ENCODE peak calls at places on chromosomes 13 and 19, in six cellular contexts. K is suprapubic skin, B is K562, G is spleen, T is transverse colon, A is esophagus muscularis mucosa. M is an unnamed sample.

GRCh38 chr13:90591260-90591926 is 756.1 kb upstream of the MIR17HG start:
- DNase-seq in K (no peak), T (no peak), B (no peak), A (no peak), G (no peak), M (no peak)

GRCh38 chr19:48873476-48874308 is 1.5 kb downstream of the PPP1R15A start:
- DNase-seq in G (no peak), A (no peak), T (no peak), B (peak; percentile 90), K (peak; percentile 65), M (no peak)

GRCh38 chr13:39100996-39101751 is 62.9 kb downstream of the NHLRC3 start:
- DNase-seq in K (no peak), G (no peak), B (no peak), T (no peak), A (no peak), M (no peak)

GRCh38 chr13:31749929-31750328 is 10.6 kb downstream of the RXFP2 start:
- DNase-seq in B (no peak), T (no peak), G (no peak), A (no peak), K (no peak), M (no peak)

GRCh38 chr13:51564671-51565070 is 19.6 kb upstream of the WDFY2 start:
- DNase-seq in B (no peak), K (no peak), A (no peak), T (no peak), G (no peak), M (no peak)

GRCh38 chr13:34179481-34179880 is 361.5 kb downstream of the RFC3 start:
- DNase-seq in T (no peak), B (no peak), A (no peak), G (no peak), K (no peak), M (no peak)

GRCh38 chr13:94708031-94708571 is 4.2 kb downstream of the SOX21 start:
- DNase-seq in T (no peak), G (no peak), B (no peak), K (no peak), A (no peak), M (no peak)

GRCh38 chr19:33125929-33126388 is 6.0 kb upstream of the WDR88 start:
- DNase-seq in T (peak; percentile 46), B (peak; percentile 71), K (no peak), G (peak; percentile 82), A (no peak), M (peak; percentile 54)

GRCh38 chr13:76512676-76513277 is 373.4 kb downstream of the KCTD12 start:
- DNase-seq in K (no peak), B (no peak), A (no peak), T (no peak), G (no peak), M (no peak)

GRCh38 chr13:24008679-24009078 is 111.4 kb upstream of the C1QTNF9B start:
- DNase-seq in G (no peak), B (no peak), T (no peak), K (no peak), A (no peak), M (no peak)

GRCh38 chr19:47446534-47447469 is 24.9 kb downstream of the SLC8A2 start:
- DNase-seq in K (no peak), A (no peak), B (peak; percentile 84), T (peak; percentile 32), G (no peak), M (peak; percentile 27)

GRCh38 chr13:86002921-86003488 is 203.8 kb upstream of the SLITRK6 start:
- DNase-seq in K (no peak), B (no peak), T (no peak), A (no peak), G (no peak), M (no peak)

GRCh38 chr13:46211116-46211515 is 612 bp upstream of the LRRC63 start:
- DNase-seq in A (no peak), T (no peak), G (no peak), B (peak; percentile 25), K (no peak), M (no peak)

DNA sequence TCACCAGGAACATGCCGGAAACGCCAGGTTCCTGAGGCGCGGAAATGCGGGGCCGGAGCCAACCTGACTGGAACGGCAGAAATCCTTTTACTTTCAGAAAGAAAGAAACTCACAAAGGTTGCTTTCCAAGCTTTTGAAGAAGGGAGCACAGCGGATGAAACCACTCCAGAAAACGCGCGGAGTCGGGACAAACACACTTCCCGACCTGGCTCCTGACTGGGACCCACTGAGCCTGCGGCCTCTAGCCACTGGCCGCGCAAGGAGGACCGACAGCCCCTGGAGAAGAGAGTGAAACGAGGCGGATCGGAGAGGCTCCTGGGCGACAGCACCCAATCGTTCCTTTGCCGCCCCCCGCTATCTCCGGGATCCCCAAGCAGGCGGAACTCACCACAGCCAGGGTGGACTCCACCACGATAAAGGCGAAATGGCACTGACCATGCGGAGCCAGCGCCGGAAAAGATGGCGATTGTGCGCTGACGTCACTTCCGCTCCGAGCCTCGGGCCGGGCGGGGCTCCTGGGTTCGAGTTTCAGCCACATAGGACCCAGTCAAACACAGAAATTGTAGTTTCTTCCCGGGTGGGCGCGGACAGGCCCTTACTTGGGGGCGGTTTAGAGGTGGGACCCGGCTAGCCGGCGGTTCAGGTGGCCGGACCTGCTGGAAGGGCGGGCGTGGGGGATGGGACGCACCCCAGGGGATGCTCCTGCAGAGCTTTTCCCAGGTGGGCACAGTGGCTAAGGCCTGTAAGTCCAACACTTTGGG is at the start of gene ZNF121:
- DNase-seq in G (peak; percentile 94), T (peak; percentile 88), A (peak; percentile 98), K (peak; percentile 90), B (peak; percentile 85), M (peak; percentile 85)
- TF ChIP-seq POLR2A in G (no peak), T (peak; percentile 49), A (peak; percentile 41), K (no peak), B (peak; percentile 96), M (no peak)

DNA sequence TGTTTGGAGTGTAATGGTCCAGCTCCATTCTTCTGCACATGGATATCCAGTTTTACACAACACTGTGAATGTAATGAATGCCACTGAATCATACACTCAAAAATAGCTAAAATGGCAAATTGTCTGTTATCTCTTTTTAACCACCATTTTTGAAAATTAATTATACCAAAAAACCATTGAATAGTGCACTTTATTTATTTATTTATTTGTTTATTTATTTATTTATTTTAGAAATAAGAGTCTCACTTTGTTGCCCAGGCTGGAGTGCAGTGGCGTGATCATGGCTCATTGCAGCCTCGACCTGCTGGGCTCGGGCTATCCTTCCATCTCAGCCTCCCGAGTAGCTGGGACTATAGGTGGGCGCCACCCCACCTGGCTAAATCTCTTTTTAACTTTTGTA is 7.3 kb upstream of the CEACAM19 start:
- DNase-seq in G (no peak), T (no peak), A (no peak), B (no peak), K (no peak), M (no peak)
- TF ChIP-seq POLR2AphosphoS5 in G (no peak), T (no peak), A (no peak), B (no peak), K (no peak), M (no peak)

GRCh38 chr19:1856698-1857603 is 6.4 kb downstream of the KLF16 start:
- DNase-seq in K (peak; percentile 93), B (peak; percentile 61), G (peak; percentile 97), T (peak; percentile 96), A (peak; percentile 96), M (peak; percentile 92)
- TF ChIP-seq POLR2A in K (no peak), B (peak; percentile 29), G (no peak), T (peak; percentile 92), A (no peak), M (no peak)

GRCh38 chr19:41189425-41190065 is 3.5 kb upstream of the CYP2S1 start:
- DNase-seq in A (no peak), K (no peak), B (no peak), G (no peak), T (no peak), M (no peak)

GRCh38 chr19:41193420-41194156 is 569 bp downstream of the CYP2S1 start:
- DNase-seq in A (no peak), B (peak; percentile 11), K (no peak), G (no peak), T (no peak), M (no peak)

GRCh38 chr19:41195675-41196497 is 2.9 kb downstream of the CYP2S1 start:
- DNase-seq in A (no peak), T (no peak), G (no peak), B (no peak), K (no peak), M (no peak)

GRCh38 chr19:41194157-41194552 is 1.1 kb downstream of the CYP2S1 start:
- DNase-seq in A (no peak), T (no peak), B (no peak), K (no peak), G (no peak), M (no peak)

GRCh38 chr19:41192574-41193419 is at the start of gene CYP2S1:
- DNase-seq in G (no peak), A (no peak), T (peak; percentile 75), K (no peak), B (peak; percentile 94), M (peak; percentile 72)
- TF ChIP-seq POLR2AphosphoS5 in G (no peak), A (no peak), T (peak; percentile 73), K (no peak), B (no peak), M (peak; percentile 40)

GRCh38 chr13:112601351-112601750 is 13.4 kb upstream of the TUBGCP3 start:
- DNase-seq in K (no peak), G (peak; percentile 43), T (no peak), B (no peak), A (no peak), M (no peak)

GRCh38 chr13:112606125-112607001 is 18.4 kb upstream of the TUBGCP3 start:
- DNase-seq in A (peak; percentile 93), K (peak; percentile 94), G (peak; percentile 98), T (peak; percentile 95), B (peak; percentile 90), M (peak; percentile 95)

GRCh38 chr13:112603641-112604220 is 15.8 kb upstream of the TUBGCP3 start:
- DNase-seq in B (no peak), G (no peak), A (no peak), K (no peak), T (no peak), M (no peak)

GRCh38 chr13:112608212-112608611 is 20.3 kb upstream of the TUBGCP3 start:
- DNase-seq in G (no peak), T (no peak), K (no peak), B (no peak), A (no peak), M (no peak)

GRCh38 chr13:112605531-112605990 is 17.6 kb upstream of the TUBGCP3 start:
- DNase-seq in A (peak; percentile 42), T (no peak), K (no peak), B (no peak), G (peak; percentile 68), M (no peak)
- TF ChIP-seq POLR2A in A (no peak), T (no peak), K (no peak), B (no peak), G (no peak), M (no peak)

DNA sequence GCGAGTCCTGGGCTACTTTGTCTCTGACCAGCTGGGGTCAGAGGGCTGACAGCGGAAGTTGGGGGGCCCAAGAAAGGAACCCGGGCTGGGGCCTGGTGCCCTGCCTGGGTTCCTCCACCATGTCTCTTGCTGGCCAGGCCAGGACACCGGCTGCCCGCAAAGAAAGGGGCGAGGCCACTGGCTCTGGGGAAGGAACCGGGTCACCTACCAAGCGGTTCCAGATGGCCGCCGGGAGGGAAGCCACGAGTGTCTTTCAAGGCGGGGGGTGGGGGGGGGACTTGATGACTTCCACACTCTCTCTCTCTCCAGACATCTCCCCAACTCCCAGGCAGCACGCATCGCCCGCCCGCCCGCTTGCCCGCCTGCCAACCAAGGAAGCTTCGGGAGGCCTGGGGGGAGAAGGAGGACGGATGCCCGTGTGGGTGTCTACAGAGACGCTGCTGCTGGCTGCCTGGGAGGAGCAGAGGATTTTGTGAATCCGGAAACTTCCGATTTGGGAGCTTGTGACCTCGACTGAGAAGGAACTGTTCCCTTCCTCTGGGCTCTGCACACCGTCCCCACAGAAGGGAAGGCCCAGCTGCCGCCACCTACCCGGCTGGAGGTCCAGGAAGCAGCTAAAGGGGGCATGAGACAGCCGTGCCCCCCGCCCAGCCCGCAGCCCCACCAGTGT is 1.1 kb downstream of the PIP5K1C start:
- DNase-seq in T (peak; percentile 50), K (peak; percentile 80), B (peak; percentile 67), A (no peak), G (peak; percentile 81), M (no peak)
- TF ChIP-seq POLR2AphosphoS5 in T (peak; percentile 16), K (no peak), B (no peak), A (peak; percentile 78), G (peak; percentile 33), M (no peak)

M was measured in stomach.